ENCODE peak calls at places on chromosomes 6 and 20, in ten cellular contexts. H is NCI-H1092 treated with DMSO at 0.1 percent for 48 hours; I is adipocyte; Z is stimulated activated CD4-positive, alpha-beta T cell treated with anti-CD3 and anti-CD28 coated beads, Interleukin-4, amount 100 ng/mL, for 1 hour; N is activated naive CD8-positive, alpha-beta T cell treated with anti-CD3 and anti-CD28 coated beads, Interleukin-2, amount 10 ng/mL, durations not matched to agents 7 days and 5 days; U is AG04450; T is activated CD8-positive, alpha-beta memory T cell treated with anti-CD3 and anti-CD28 coated beads for 1 hour; X is NCI-H187 treated with DMSO at 0.1 percent for 48 hours; B is KBM-7; J is naive thymus-derived CD4-positive, alpha-beta T cell. W is an unnamed sample.

GRCh38 chr6:125918681-125919566 is 37.6 kb upstream of the HINT3 start:
- DNase-seq in U (peak), I (peak), T (no peak), B (peak), Z (peak), N (no peak), H (peak), J (peak), X (no peak), W (peak)

GRCh38 chr6:149331043-149331807 is 13.7 kb downstream of the TAB2 start:
- DNase-seq in B (no peak), I (peak), N (no peak), J (no peak), X (no peak), H (no peak), U (no peak), T (no peak), Z (no peak), W (no peak)

GRCh38 chr6:15544321-15544900 is 118.4 kb downstream of the DTNBP1 start:
- DNase-seq in N (no peak), X (no peak), J (no peak), B (no peak), T (no peak), Z (no peak), H (no peak), I (no peak), U (no peak), W (no peak)

GRCh38 chr6:83193747-83194582 is 808 bp downstream of the RWDD2A start:
- DNase-seq in I (peak), B (peak), U (no peak), N (peak), T (no peak), X (no peak), J (peak), Z (peak), H (peak), W (peak)

GRCh38 chr6:32188381-32189081 is 1.5 kb downstream of the PBX2 start:
- DNase-seq in X (no peak), Z (no peak), T (no peak), H (no peak), I (peak), B (no peak), J (no peak), N (no peak), U (no peak), W (no peak)

GRCh38 chr6:14734416-14735340 is 511.2 kb upstream of the JARID2 start:
- DNase-seq in U (no peak), I (peak), T (no peak), Z (no peak), X (no peak), N (no peak), B (peak), J (peak), H (no peak), W (peak)

GRCh38 chr20:61951695-61952533 is 113.8 kb downstream of the TAF4 start:
- DNase-seq in J (no peak), B (peak), U (no peak), I (peak), X (no peak), Z (no peak), N (no peak), H (no peak), T (no peak), W (no peak)

GRCh38 chr6:28884423-28885148 is 39.2 kb downstream of the TRIM27 start:
- DNase-seq in H (no peak), T (peak), U (no peak), J (peak), N (peak), X (no peak), Z (peak), I (no peak), B (peak), W (no peak)

GRCh38 chr20:42366626-42367025 is 748.4 kb upstream of the CHD6 start:
- DNase-seq in X (peak), T (no peak), N (no peak), Z (no peak), H (peak), I (no peak), J (no peak), B (no peak), U (no peak), W (no peak)

GRCh38 chr6:138115877-138116660 is 8.8 kb upstream of the PERP start:
- DNase-seq in N (no peak), X (peak), U (peak), B (peak), H (peak), T (no peak), J (peak), Z (peak), I (peak), W (peak)

GRCh38 chr20:63893999-63894357 is 948 bp upstream of the DNAJC5 start:
- DNase-seq in U (no peak), B (no peak), N (no peak), I (peak), Z (no peak), J (no peak), H (no peak), X (no peak), T (no peak), W (no peak)

GRCh38 chr6:18186033-18186432 is 30.8 kb downstream of the KDM1B start:
- DNase-seq in I (no peak), U (no peak), H (no peak), B (no peak), Z (no peak), J (no peak), N (no peak), T (no peak), X (no peak), W (no peak)

GRCh38 chr6:70860920-70861319 is 95.9 kb downstream of the B3GAT2 start:
- DNase-seq in U (no peak), N (no peak), H (no peak), Z (no peak), T (no peak), J (no peak), I (no peak), B (no peak), X (no peak), W (no peak)

GRCh38 chr20:38147166-38147565 is 17.9 kb downstream of the TGM2 start:
- DNase-seq in U (no peak), H (no peak), J (no peak), I (no peak), X (no peak), B (no peak), N (no peak), T (no peak), Z (no peak), W (no peak)

GRCh38 chr20:38608188-38608587 is 6.6 kb downstream of the ARHGAP40 start:
- DNase-seq in B (no peak), U (no peak), Z (no peak), T (no peak), X (no peak), J (no peak), N (no peak), H (no peak), I (no peak), W (no peak)

GRCh38 chr6:147561742-147562141 is 53.3 kb downstream of the SAMD5 start:
- DNase-seq in I (no peak), H (no peak), U (no peak), B (no peak), J (no peak), Z (no peak), N (no peak), X (no peak), T (no peak), W (no peak)

GRCh38 chr6:147507162-147508072 is 1.1 kb upstream of the SAMD5 start:
- DNase-seq in N (peak), X (no peak), J (no peak), B (no peak), T (no peak), U (no peak), H (no peak), Z (no peak), I (peak), W (peak)